ENCODE peak calls at places on chromosomes 4 and X, in six cellular contexts. Q is neural crest cell, V is substantia nigra, R is GM04504, B is tibial nerve, K is COR-L47. H is an unnamed sample.

GRCh38 chr4:112321768-112322684 is 24.9 kb downstream of the ALPK1 start:
- DNase-seq in Q (peak), V (no peak), R (peak), B (peak), K (peak), H (peak)

GRCh38 chr4:181569553-181569952 is 673.6 kb upstream of the TENM3 start:
- DNase-seq in Q (no peak), V (no peak), R (peak), B (no peak), K (peak), H (no peak)

GRCh38 chr4:168766537-168767316 is 243.3 kb downstream of the CBR4 start:
- DNase-seq in Q (no peak), V (no peak), R (peak), B (no peak), K (no peak), H (no peak)

GRCh38 chr4:95167809-95168208 is 381.0 kb downstream of the UNC5C start:
- DNase-seq in Q (no peak), V (no peak), R (no peak), B (no peak), K (no peak), H (no peak)

GRCh38 chrX:1427756-1428155 is 25.0 kb downstream of the ASMTL start:
- DNase-seq in Q (no peak), V (no peak), R (no peak), B (no peak), K (no peak), H (no peak)

GRCh38 chr4:17961249-17961648 is 60.3 kb downstream of the LCORL start:
- DNase-seq in Q (no peak), V (no peak), R (no peak), B (no peak), K (no peak), H (no peak)

GRCh38 chrX:25001808-25002657 is 13.7 kb downstream of the ARX start:
- DNase-seq in Q (no peak), V (no peak), R (no peak), B (no peak), K (no peak), H (no peak)

GRCh38 chr4:87229979-87230378 is 9.6 kb upstream of the KLHL8 start:
- DNase-seq in Q (no peak), V (no peak), R (no peak), B (no peak), K (no peak), H (no peak)

H was measured in omental fat pad.